ENCODE peak calls at places on chromosomes 2 and 18, in seven cellular contexts. One of them, this sample, is unnamed.

GRCh38 chr18:50507120-50507590 is 52.7 kb upstream of the MAPK4 start:
- DNase-seq in CD8-positive, alpha-beta T cell: no peak
- DNase-seq in left ventricle myocardium inferior: peak
- DNase-seq in K562: peak
- DNase-seq in MM.1S: peak
- DNase-seq in A549: peak
- DNase-seq in heart left ventricle: no peak
- DNase-seq in this sample: peak

GRCh38 chr2:212402316-212402715 is 136.3 kb downstream of the ERBB4 start:
- DNase-seq in CD8-positive, alpha-beta T cell: no peak
- DNase-seq in left ventricle myocardium inferior: no peak
- DNase-seq in K562: no peak
- DNase-seq in MM.1S: no peak
- DNase-seq in A549: no peak
- DNase-seq in heart left ventricle: no peak
- DNase-seq in this sample: no peak

GRCh38 chr2:15840173-15840572 is 100.2 kb upstream of the MYCN start:
- DNase-seq in CD8-positive, alpha-beta T cell: no peak
- DNase-seq in left ventricle myocardium inferior: no peak
- DNase-seq in K562: no peak
- DNase-seq in MM.1S: no peak
- DNase-seq in A549: no peak
- DNase-seq in heart left ventricle: no peak
- DNase-seq in this sample: no peak

GRCh38 chr2:162243305-162243693 is at the start of gene FAP:
- DNase-seq in CD8-positive, alpha-beta T cell: no peak
- DNase-seq in left ventricle myocardium inferior: no peak
- DNase-seq in K562: no peak
- DNase-seq in MM.1S: no peak
- DNase-seq in A549: no peak
- DNase-seq in heart left ventricle: no peak
- DNase-seq in this sample: no peak

GRCh38 chr18:74131124-74131523 is 16.5 kb downstream of the FBXO15 start:
- DNase-seq in CD8-positive, alpha-beta T cell: no peak
- DNase-seq in left ventricle myocardium inferior: no peak
- DNase-seq in K562: no peak
- DNase-seq in MM.1S: no peak
- DNase-seq in A549: no peak
- DNase-seq in heart left ventricle: no peak
- DNase-seq in this sample: no peak

GRCh38 chr2:226087051-226087450 is 687.5 kb downstream of the NYAP2 start:
- DNase-seq in CD8-positive, alpha-beta T cell: no peak
- DNase-seq in left ventricle myocardium inferior: no peak
- DNase-seq in K562: no peak
- DNase-seq in MM.1S: no peak
- DNase-seq in A549: no peak
- DNase-seq in heart left ventricle: no peak
- DNase-seq in this sample: no peak

GRCh38 chr18:3217930-3218647 is 1.7 kb downstream of the MYOM1 start:
- DNase-seq in CD8-positive, alpha-beta T cell: no peak
- DNase-seq in left ventricle myocardium inferior: no peak
- DNase-seq in K562: peak
- DNase-seq in MM.1S: no peak
- DNase-seq in A549: peak
- DNase-seq in heart left ventricle: no peak
- DNase-seq in this sample: peak

GRCh38 chr2:131126436-131126835 is 21.3 kb downstream of the PLEKHB2 start:
- DNase-seq in CD8-positive, alpha-beta T cell: no peak
- DNase-seq in left ventricle myocardium inferior: no peak
- DNase-seq in K562: no peak
- DNase-seq in MM.1S: no peak
- DNase-seq in A549: no peak
- DNase-seq in heart left ventricle: no peak
- DNase-seq in this sample: no peak

GRCh38 chr2:108128226-108128786 is 111.5 kb upstream of the SULT1C3 start:
- DNase-seq in CD8-positive, alpha-beta T cell: no peak
- DNase-seq in left ventricle myocardium inferior: no peak
- DNase-seq in K562: no peak
- DNase-seq in MM.1S: no peak
- DNase-seq in A549: no peak
- DNase-seq in heart left ventricle: no peak
- DNase-seq in this sample: no peak

GRCh38 chr2:71620116-71620515 is 166.8 kb downstream of the DYSF start:
- DNase-seq in CD8-positive, alpha-beta T cell: no peak
- DNase-seq in left ventricle myocardium inferior: no peak
- DNase-seq in K562: no peak
- DNase-seq in MM.1S: no peak
- DNase-seq in A549: no peak
- DNase-seq in heart left ventricle: peak
- DNase-seq in this sample: no peak

GRCh38 chr2:215737496-215737895 is 275.9 kb downstream of the MREG start:
- DNase-seq in CD8-positive, alpha-beta T cell: no peak
- DNase-seq in left ventricle myocardium inferior: no peak
- DNase-seq in K562: no peak
- DNase-seq in MM.1S: no peak
- DNase-seq in A549: no peak
- DNase-seq in heart left ventricle: no peak
- DNase-seq in this sample: no peak

GRCh38 chr2:217110550-217110949 is 250.7 kb upstream of the TNP1 start:
- DNase-seq in CD8-positive, alpha-beta T cell: no peak
- DNase-seq in left ventricle myocardium inferior: no peak
- DNase-seq in K562: no peak
- DNase-seq in MM.1S: no peak
- DNase-seq in A549: no peak
- DNase-seq in heart left ventricle: no peak
- DNase-seq in this sample: no peak

GRCh38 chr2:105789745-105790466 is 45.2 kb downstream of the NCK2 start:
- DNase-seq in CD8-positive, alpha-beta T cell: no peak
- DNase-seq in left ventricle myocardium inferior: no peak
- DNase-seq in K562: no peak
- DNase-seq in MM.1S: peak
- DNase-seq in A549: no peak
- DNase-seq in heart left ventricle: no peak
- DNase-seq in this sample: no peak

GRCh38 chr2:236908456-236909388 is 177.0 kb upstream of the COPS8 start:
- DNase-seq in CD8-positive, alpha-beta T cell: no peak
- DNase-seq in left ventricle myocardium inferior: no peak
- DNase-seq in K562: no peak
- DNase-seq in MM.1S: no peak
- DNase-seq in A549: no peak
- DNase-seq in heart left ventricle: no peak
- DNase-seq in this sample: no peak

GRCh38 chr2:219775506-219775905 is 148.1 kb downstream of the SLC4A3 start:
- DNase-seq in CD8-positive, alpha-beta T cell: no peak
- DNase-seq in left ventricle myocardium inferior: no peak
- DNase-seq in K562: no peak
- DNase-seq in MM.1S: no peak
- DNase-seq in A549: no peak
- DNase-seq in heart left ventricle: no peak
- DNase-seq in this sample: no peak

GRCh38 chr2:39068290-39068689 is 52.6 kb downstream of the SOS1 start:
- DNase-seq in CD8-positive, alpha-beta T cell: no peak
- DNase-seq in left ventricle myocardium inferior: no peak
- DNase-seq in K562: no peak
- DNase-seq in MM.1S: no peak
- DNase-seq in A549: no peak
- DNase-seq in heart left ventricle: no peak
- DNase-seq in this sample: no peak

GRCh38 chr2:96325038-96325883 is at the start of gene ITPRIPL1:
- DNase-seq in CD8-positive, alpha-beta T cell: no peak
- DNase-seq in left ventricle myocardium inferior: no peak
- DNase-seq in K562: peak
- DNase-seq in MM.1S: peak
- DNase-seq in A549: no peak
- DNase-seq in heart left ventricle: no peak
- DNase-seq in this sample: no peak

GRCh38 chr2:207265849-207266248 is 100.1 kb upstream of the KLF7 start:
- DNase-seq in CD8-positive, alpha-beta T cell: no peak
- DNase-seq in left ventricle myocardium inferior: no peak
- DNase-seq in K562: no peak
- DNase-seq in MM.1S: no peak
- DNase-seq in A549: no peak
- DNase-seq in heart left ventricle: no peak
- DNase-seq in this sample: no peak

GRCh38 chr18:13577091-13577697 is 149.2 kb downstream of the FAM210A start:
- DNase-seq in CD8-positive, alpha-beta T cell: no peak
- DNase-seq in left ventricle myocardium inferior: no peak
- DNase-seq in K562: no peak
- DNase-seq in MM.1S: no peak
- DNase-seq in A549: no peak
- DNase-seq in heart left ventricle: no peak
- DNase-seq in this sample: no peak

GRCh38 chr18:50819027-50819726 is 639 bp downstream of the MRO start:
- DNase-seq in CD8-positive, alpha-beta T cell: no peak
- DNase-seq in left ventricle myocardium inferior: peak
- DNase-seq in K562: no peak
- DNase-seq in MM.1S: no peak
- DNase-seq in A549: peak
- DNase-seq in heart left ventricle: peak
- DNase-seq in this sample: no peak

GRCh38 chr2:203870481-203870880 is 2.9 kb downstream of the CTLA4 start:
- DNase-seq in CD8-positive, alpha-beta T cell: no peak
- DNase-seq in left ventricle myocardium inferior: no peak
- DNase-seq in K562: no peak
- DNase-seq in MM.1S: no peak
- DNase-seq in A549: no peak
- DNase-seq in heart left ventricle: no peak
- DNase-seq in this sample: no peak

GRCh38 chr2:195022514-195022842 is 634.5 kb upstream of the SLC39A10 start:
- DNase-seq in CD8-positive, alpha-beta T cell: no peak
- DNase-seq in left ventricle myocardium inferior: no peak
- DNase-seq in K562: no peak
- DNase-seq in MM.1S: no peak
- DNase-seq in A549: no peak
- DNase-seq in heart left ventricle: no peak
- DNase-seq in this sample: no peak

GRCh38 chr18:36519358-36519757 is 221.8 kb downstream of the FHOD3 start:
- DNase-seq in CD8-positive, alpha-beta T cell: no peak
- DNase-seq in left ventricle myocardium inferior: no peak
- DNase-seq in K562: no peak
- DNase-seq in MM.1S: no peak
- DNase-seq in A549: no peak
- DNase-seq in heart left ventricle: no peak
- DNase-seq in this sample: no peak

GRCh38 chr2:73239776-73240175 is 5.7 kb downstream of the CCT7 start:
- DNase-seq in CD8-positive, alpha-beta T cell: no peak
- DNase-seq in left ventricle myocardium inferior: no peak
- DNase-seq in K562: no peak
- DNase-seq in MM.1S: no peak
- DNase-seq in A549: no peak
- DNase-seq in heart left ventricle: no peak
- DNase-seq in this sample: no peak

GRCh38 chr18:57023483-57023882 is 123.4 kb upstream of the BOD1L2 start:
- DNase-seq in CD8-positive, alpha-beta T cell: no peak
- DNase-seq in left ventricle myocardium inferior: no peak
- DNase-seq in K562: no peak
- DNase-seq in MM.1S: no peak
- DNase-seq in A549: no peak
- DNase-seq in heart left ventricle: no peak
- DNase-seq in this sample: no peak
- TF ChIP-seq CTCF in CD8-positive, alpha-beta T cell: no peak
- TF ChIP-seq CTCF in left ventricle myocardium inferior: no peak
- TF ChIP-seq CTCF in K562: no peak
- TF ChIP-seq CTCF in MM.1S: no peak
- TF ChIP-seq CTCF in A549: no peak
- TF ChIP-seq CTCF in heart left ventricle: no peak
- TF ChIP-seq CTCF in this sample: no peak

GRCh38 chr2:7097353-7097895 is 180.2 kb downstream of the RNF144A start:
- DNase-seq in CD8-positive, alpha-beta T cell: peak
- DNase-seq in left ventricle myocardium inferior: peak
- DNase-seq in K562: peak
- DNase-seq in MM.1S: peak
- DNase-seq in A549: peak
- DNase-seq in heart left ventricle: peak
- DNase-seq in this sample: no peak
- H3K4me3 ChIP-seq in CD8-positive, alpha-beta T cell: peak
- H3K4me3 ChIP-seq in left ventricle myocardium inferior: peak
- H3K4me3 ChIP-seq in K562: no peak
- H3K4me3 ChIP-seq in MM.1S: peak
- H3K4me3 ChIP-seq in A549: peak
- H3K4me3 ChIP-seq in heart left ventricle: no peak
- H3K4me3 ChIP-seq in this sample: peak

DNA sequence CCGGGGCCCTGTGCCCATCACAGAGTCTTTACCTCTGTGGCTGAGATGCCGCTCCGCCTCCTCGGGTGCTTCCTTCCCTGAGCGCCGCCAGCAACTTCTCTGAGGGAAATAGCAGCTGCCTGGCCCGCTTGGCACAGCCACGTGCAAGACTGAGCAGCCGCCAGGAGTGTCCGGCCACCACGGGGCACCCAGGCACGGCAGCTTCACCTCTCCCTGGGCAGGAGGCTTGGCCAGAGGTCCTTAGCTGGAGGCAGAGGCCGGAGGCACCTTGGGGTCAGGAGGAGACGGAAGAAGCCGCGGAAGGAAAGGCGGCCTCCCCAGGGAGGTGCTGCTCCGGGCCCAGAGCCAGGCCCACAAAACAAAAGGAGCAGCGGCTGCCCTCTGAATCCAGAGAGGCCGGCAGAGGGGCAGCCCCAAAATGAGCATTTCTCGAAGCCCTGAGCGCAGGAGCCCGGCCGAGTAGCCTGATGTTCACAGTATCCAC is 6.0 kb upstream of the LIMS2 start:
- DNase-seq in CD8-positive, alpha-beta T cell: no peak
- DNase-seq in left ventricle myocardium inferior: peak
- DNase-seq in K562: no peak
- DNase-seq in MM.1S: no peak
- DNase-seq in A549: no peak
- DNase-seq in heart left ventricle: peak
- DNase-seq in this sample: no peak
- TF ChIP-seq CTCF in CD8-positive, alpha-beta T cell: no peak
- TF ChIP-seq CTCF in left ventricle myocardium inferior: no peak
- TF ChIP-seq CTCF in K562: no peak
- TF ChIP-seq CTCF in MM.1S: no peak
- TF ChIP-seq CTCF in A549: no peak
- TF ChIP-seq CTCF in heart left ventricle: no peak
- TF ChIP-seq CTCF in this sample: no peak

GRCh38 chr2:85827879-85828569 is 60.8 kb downstream of the ST3GAL5 start:
- DNase-seq in CD8-positive, alpha-beta T cell: no peak
- DNase-seq in left ventricle myocardium inferior: no peak
- DNase-seq in K562: no peak
- DNase-seq in MM.1S: peak
- DNase-seq in A549: no peak
- DNase-seq in heart left ventricle: no peak
- DNase-seq in this sample: no peak

GRCh38 chr2:85831735-85832134 is 57.1 kb downstream of the ST3GAL5 start:
- DNase-seq in CD8-positive, alpha-beta T cell: no peak
- DNase-seq in left ventricle myocardium inferior: no peak
- DNase-seq in K562: no peak
- DNase-seq in MM.1S: no peak
- DNase-seq in A549: no peak
- DNase-seq in heart left ventricle: no peak
- DNase-seq in this sample: no peak

GRCh38 chr2:85826990-85827878 is 61.6 kb downstream of the ST3GAL5 start:
- DNase-seq in CD8-positive, alpha-beta T cell: peak
- DNase-seq in left ventricle myocardium inferior: peak
- DNase-seq in K562: peak
- DNase-seq in MM.1S: peak
- DNase-seq in A549: peak
- DNase-seq in heart left ventricle: peak
- DNase-seq in this sample: no peak

GRCh38 chr2:85830645-85831044 is 58.1 kb downstream of the ST3GAL5 start:
- DNase-seq in CD8-positive, alpha-beta T cell: no peak
- DNase-seq in left ventricle myocardium inferior: no peak
- DNase-seq in K562: no peak
- DNase-seq in MM.1S: peak
- DNase-seq in A549: no peak
- DNase-seq in heart left ventricle: no peak
- DNase-seq in this sample: no peak

GRCh38 chr2:85828725-85829124 is 60.1 kb downstream of the ST3GAL5 start:
- DNase-seq in CD8-positive, alpha-beta T cell: no peak
- DNase-seq in left ventricle myocardium inferior: no peak
- DNase-seq in K562: no peak
- DNase-seq in MM.1S: no peak
- DNase-seq in A549: no peak
- DNase-seq in heart left ventricle: no peak
- DNase-seq in this sample: no peak
- H3K4me3 ChIP-seq in CD8-positive, alpha-beta T cell: no peak
- H3K4me3 ChIP-seq in left ventricle myocardium inferior: no peak
- H3K4me3 ChIP-seq in K562: no peak
- H3K4me3 ChIP-seq in MM.1S: no peak
- H3K4me3 ChIP-seq in A549: no peak
- H3K4me3 ChIP-seq in heart left ventricle: no peak
- H3K4me3 ChIP-seq in this sample: no peak

This sample was measured in LNCaP clone FGC.